ENCODE peak calls at places on chromosomes 16 and 17, in six cellular contexts. One of them, this sample, is unnamed.

GRCh38 chr17:15412606-15413005 is 54.8 kb downstream of the CDRT4 start:
- DNase-seq in uterus: no peak
- DNase-seq in K562: no peak
- DNase-seq in GM12878: no peak
- DNase-seq in prostate gland: no peak
- DNase-seq in body of pancreas: no peak
- DNase-seq in this sample: no peak

GRCh38 chr16:7746971-7747370 is 414.3 kb downstream of the RBFOX1 start:
- DNase-seq in body of pancreas: no peak
- DNase-seq in GM12878: no peak
- DNase-seq in uterus: no peak
- DNase-seq in prostate gland: no peak
- DNase-seq in K562: no peak
- DNase-seq in this sample: no peak

GRCh38 chr17:2954898-2955445 is 108.4 kb downstream of the OR1D5 start:
- DNase-seq in uterus: no peak
- DNase-seq in prostate gland: no peak
- DNase-seq in K562: no peak
- DNase-seq in GM12878: no peak
- DNase-seq in body of pancreas: no peak
- DNase-seq in this sample: no peak

GRCh38 chr16:56990407-56991286 is 1.3 kb downstream of the NLRC5 start:
- DNase-seq in uterus: no peak
- DNase-seq in body of pancreas: no peak
- DNase-seq in K562: no peak
- DNase-seq in GM12878: no peak
- DNase-seq in prostate gland: no peak
- DNase-seq in this sample: peak

GRCh38 chr17:82238562-82239201 is 9.8 kb downstream of the SLC16A3 start:
- DNase-seq in K562: peak
- DNase-seq in body of pancreas: peak
- DNase-seq in uterus: peak
- DNase-seq in prostate gland: peak
- DNase-seq in GM12878: no peak
- DNase-seq in this sample: peak

GRCh38 chr16:68451656-68452055 is 3.3 kb upstream of the SMPD3 start:
- DNase-seq in prostate gland: no peak
- DNase-seq in K562: no peak
- DNase-seq in GM12878: no peak
- DNase-seq in uterus: no peak
- DNase-seq in body of pancreas: no peak
- DNase-seq in this sample: peak

GRCh38 chr17:63998721-63999679 is 849 bp downstream of the PRR29 start:
- DNase-seq in body of pancreas: no peak
- DNase-seq in prostate gland: no peak
- DNase-seq in GM12878: no peak
- DNase-seq in uterus: peak
- DNase-seq in K562: no peak
- DNase-seq in this sample: peak

GRCh38 chr16:67181346-67181745 is 2.4 kb downstream of the MATCAP1 start:
- DNase-seq in uterus: peak
- DNase-seq in prostate gland: no peak
- DNase-seq in GM12878: no peak
- DNase-seq in K562: no peak
- DNase-seq in body of pancreas: peak
- DNase-seq in this sample: no peak

GRCh38 chr16:85453179-85453678 is 159.9 kb upstream of the GSE1 start:
- DNase-seq in prostate gland: no peak
- DNase-seq in K562: no peak
- DNase-seq in GM12878: no peak
- DNase-seq in body of pancreas: no peak
- DNase-seq in uterus: no peak
- DNase-seq in this sample: no peak

GRCh38 chr17:77203436-77203835 is 62.7 kb downstream of the SEC14L1 start:
- DNase-seq in uterus: no peak
- DNase-seq in GM12878: no peak
- DNase-seq in body of pancreas: no peak
- DNase-seq in prostate gland: no peak
- DNase-seq in K562: no peak
- DNase-seq in this sample: no peak

GRCh38 chr17:14169901-14170300 is 66.8 kb downstream of the CDRT15 start:
- DNase-seq in prostate gland: no peak
- DNase-seq in body of pancreas: no peak
- DNase-seq in GM12878: no peak
- DNase-seq in K562: no peak
- DNase-seq in uterus: no peak
- DNase-seq in this sample: no peak

GRCh38 chr16:20818929-20819585 is 12.7 kb downstream of the REXO5 start:
- DNase-seq in prostate gland: no peak
- DNase-seq in K562: no peak
- DNase-seq in body of pancreas: no peak
- DNase-seq in GM12878: no peak
- DNase-seq in uterus: no peak
- DNase-seq in this sample: no peak

GRCh38 chr16:4214215-4214621 is 27.7 kb downstream of the SRL start:
- DNase-seq in prostate gland: no peak
- DNase-seq in GM12878: no peak
- DNase-seq in body of pancreas: no peak
- DNase-seq in K562: no peak
- DNase-seq in uterus: peak
- DNase-seq in this sample: peak

GRCh38 chr16:52512297-52512987 is 34.5 kb downstream of the TOX3 start:
- DNase-seq in uterus: no peak
- DNase-seq in GM12878: no peak
- DNase-seq in body of pancreas: no peak
- DNase-seq in prostate gland: no peak
- DNase-seq in K562: no peak
- DNase-seq in this sample: no peak

GRCh38 chr17:77279448-77280303 is 138.9 kb downstream of the SEC14L1 start:
- DNase-seq in K562: peak
- DNase-seq in uterus: no peak
- DNase-seq in prostate gland: no peak
- DNase-seq in body of pancreas: no peak
- DNase-seq in GM12878: no peak
- DNase-seq in this sample: no peak

GRCh38 chr16:67833418-67834241 is 8.5 kb upstream of the THAP11 start:
- DNase-seq in body of pancreas: peak
- DNase-seq in uterus: peak
- DNase-seq in K562: peak
- DNase-seq in GM12878: peak
- DNase-seq in prostate gland: peak
- DNase-seq in this sample: peak

GRCh38 chr17:27233059-27233458 is 60.9 kb upstream of the WSB1 start:
- DNase-seq in GM12878: no peak
- DNase-seq in body of pancreas: no peak
- DNase-seq in uterus: no peak
- DNase-seq in K562: no peak
- DNase-seq in prostate gland: no peak
- DNase-seq in this sample: no peak

GRCh38 chr17:81419333-81419885 is 24.2 kb downstream of the BAHCC1 start:
- DNase-seq in GM12878: no peak
- DNase-seq in K562: peak
- DNase-seq in body of pancreas: peak
- DNase-seq in uterus: peak
- DNase-seq in prostate gland: peak
- DNase-seq in this sample: peak

GRCh38 chr17:19275457-19276082 is 38.4 kb downstream of the EPN2 start:
- DNase-seq in K562: no peak
- DNase-seq in GM12878: no peak
- DNase-seq in uterus: no peak
- DNase-seq in prostate gland: no peak
- DNase-seq in body of pancreas: no peak
- DNase-seq in this sample: no peak

GRCh38 chr16:10756574-10756973 is 12.9 kb downstream of the NUBP1 start:
- DNase-seq in body of pancreas: no peak
- DNase-seq in uterus: no peak
- DNase-seq in K562: no peak
- DNase-seq in prostate gland: no peak
- DNase-seq in GM12878: no peak
- DNase-seq in this sample: no peak

GRCh38 chr17:74943808-74944522 is 8.3 kb downstream of the OTOP3 start:
- DNase-seq in K562: no peak
- DNase-seq in uterus: no peak
- DNase-seq in body of pancreas: no peak
- DNase-seq in GM12878: no peak
- DNase-seq in prostate gland: no peak
- DNase-seq in this sample: peak

GRCh38 chr17:64115871-64116534 is 13.9 kb downstream of the ERN1 start:
- DNase-seq in prostate gland: no peak
- DNase-seq in body of pancreas: peak
- DNase-seq in K562: no peak
- DNase-seq in uterus: no peak
- DNase-seq in GM12878: no peak
- DNase-seq in this sample: no peak

GRCh38 chr17:48374650-48375230 is 55.3 kb downstream of the SKAP1 start:
- DNase-seq in K562: peak
- DNase-seq in uterus: no peak
- DNase-seq in prostate gland: no peak
- DNase-seq in body of pancreas: peak
- DNase-seq in GM12878: no peak
- DNase-seq in this sample: no peak

DNA sequence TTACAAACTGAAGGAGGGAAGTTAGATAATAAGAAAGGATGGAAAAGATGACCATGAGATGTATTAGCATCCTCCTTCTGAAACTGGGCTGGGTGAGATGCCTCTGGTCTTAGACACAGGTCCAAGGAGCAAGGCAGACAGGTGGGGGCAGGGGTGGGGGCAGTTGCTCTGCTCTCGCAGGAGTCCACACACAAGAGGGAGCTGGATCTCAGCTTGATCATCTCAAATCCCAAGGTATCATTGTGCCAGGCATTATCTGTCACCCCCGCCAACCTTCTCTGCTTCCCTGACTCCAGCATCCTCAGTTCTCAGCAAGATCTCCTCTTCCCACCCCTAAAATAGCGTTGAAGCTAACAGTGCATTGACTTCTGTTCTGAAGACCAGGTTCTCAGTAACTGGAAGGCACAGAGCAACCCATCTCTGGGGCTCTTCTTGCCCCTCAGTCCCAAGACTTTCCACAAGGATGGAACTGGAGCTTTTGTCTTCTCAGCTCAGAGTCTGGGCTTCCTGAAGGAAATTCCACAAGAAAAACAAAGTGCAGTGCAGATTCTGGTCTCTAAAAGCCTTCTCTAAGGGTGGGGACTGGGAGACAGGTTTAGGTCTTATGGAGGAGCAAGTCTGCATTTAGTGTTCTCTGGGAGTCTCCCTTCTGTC is 1.6 kb downstream of the FLOT2 start:
- DNase-seq in prostate gland: no peak
- DNase-seq in GM12878: no peak
- DNase-seq in uterus: no peak
- DNase-seq in K562: no peak
- DNase-seq in body of pancreas: no peak
- DNase-seq in this sample: no peak
- H3K4me3 ChIP-seq in prostate gland: peak
- H3K4me3 ChIP-seq in GM12878: peak
- H3K4me3 ChIP-seq in uterus: no peak
- H3K4me3 ChIP-seq in K562: peak
- H3K4me3 ChIP-seq in body of pancreas: no peak
- H3K4me3 ChIP-seq in this sample: no peak

GRCh38 chr17:32265192-32265895 is at the start of gene RHBDL3:
- DNase-seq in uterus: peak
- DNase-seq in K562: peak
- DNase-seq in body of pancreas: no peak
- DNase-seq in GM12878: no peak
- DNase-seq in prostate gland: no peak
- DNase-seq in this sample: no peak
- TF ChIP-seq POLR2A in uterus: no peak
- TF ChIP-seq POLR2A in K562: no peak
- TF ChIP-seq POLR2A in body of pancreas: no peak
- TF ChIP-seq POLR2A in GM12878: no peak
- TF ChIP-seq POLR2A in prostate gland: no peak
- TF ChIP-seq POLR2A in this sample: no peak

GRCh38 chr16:83998091-83998490 is 30.0 kb downstream of the NECAB2 start:
- DNase-seq in uterus: no peak
- DNase-seq in K562: no peak
- DNase-seq in prostate gland: no peak
- DNase-seq in body of pancreas: no peak
- DNase-seq in GM12878: no peak
- DNase-seq in this sample: no peak

GRCh38 chr16:83994703-83995102 is 26.7 kb downstream of the NECAB2 start:
- DNase-seq in GM12878: no peak
- DNase-seq in K562: no peak
- DNase-seq in body of pancreas: no peak
- DNase-seq in uterus: no peak
- DNase-seq in prostate gland: no peak
- DNase-seq in this sample: no peak

GRCh38 chr16:83995756-83996155 is 27.7 kb downstream of the NECAB2 start:
- DNase-seq in body of pancreas: peak
- DNase-seq in K562: peak
- DNase-seq in prostate gland: peak
- DNase-seq in uterus: no peak
- DNase-seq in GM12878: no peak
- DNase-seq in this sample: no peak

GRCh38 chr16:83994087-83994486 is 26.0 kb downstream of the NECAB2 start:
- DNase-seq in K562: no peak
- DNase-seq in uterus: no peak
- DNase-seq in prostate gland: no peak
- DNase-seq in GM12878: no peak
- DNase-seq in body of pancreas: no peak
- DNase-seq in this sample: no peak

GRCh38 chr16:83996481-83997252 is 28.6 kb downstream of the NECAB2 start:
- DNase-seq in K562: peak
- DNase-seq in uterus: no peak
- DNase-seq in prostate gland: no peak
- DNase-seq in GM12878: no peak
- DNase-seq in body of pancreas: no peak
- DNase-seq in this sample: no peak
- TF ChIP-seq CTCF in K562: peak
- TF ChIP-seq CTCF in uterus: no peak
- TF ChIP-seq CTCF in prostate gland: no peak
- TF ChIP-seq CTCF in GM12878: no peak
- TF ChIP-seq CTCF in body of pancreas: no peak
- TF ChIP-seq CTCF in this sample: no peak

DNA sequence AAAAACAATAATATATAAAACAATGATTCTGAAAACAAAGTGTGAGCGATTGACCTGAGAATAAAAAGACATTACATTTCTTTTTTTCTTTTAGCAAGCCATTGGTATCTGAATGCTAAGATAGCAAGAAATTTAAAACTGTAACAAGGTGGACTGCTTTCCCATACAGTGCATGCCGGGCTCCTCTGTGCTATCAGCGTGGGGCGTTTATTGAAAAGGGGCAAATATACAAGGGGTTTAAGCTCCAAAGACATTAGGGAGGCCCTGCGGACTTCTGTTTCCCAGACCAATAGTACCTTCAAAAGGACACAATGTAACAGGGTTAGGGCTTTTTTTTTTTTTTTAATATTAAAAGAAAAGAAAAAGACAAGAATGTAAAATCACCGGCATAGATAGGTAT is 261.3 kb downstream of the ZFHX3 start:
- DNase-seq in GM12878: no peak
- DNase-seq in uterus: no peak
- DNase-seq in prostate gland: no peak
- DNase-seq in body of pancreas: no peak
- DNase-seq in K562: no peak
- DNase-seq in this sample: no peak
- H3K4me3 ChIP-seq in GM12878: no peak
- H3K4me3 ChIP-seq in uterus: no peak
- H3K4me3 ChIP-seq in prostate gland: no peak
- H3K4me3 ChIP-seq in body of pancreas: no peak
- H3K4me3 ChIP-seq in K562: no peak
- H3K4me3 ChIP-seq in this sample: no peak

This sample was measured in lower leg skin.